ENCODE peak calls at places on chromosome 5, in six cellular contexts. Y is HepG2, A is GM12865, X is astrocyte, P is cardiac muscle cell, V is foreskin fibroblast. S is an unnamed sample.

GRCh38 chr5:157671592-157672330 is 428 bp downstream of the C5orf52 start:
- DNase-seq in Y (no peak), A (no peak), X (no peak), P (no peak), V (no peak), S (no peak)

GRCh38 chr5:107916731-107917725 is 246.3 kb upstream of the EFNA5 start:
- DNase-seq in Y (no peak), A (no peak), X (no peak), P (no peak), V (no peak), S (no peak)

GRCh38 chr5:168047669-168048111 is 243.8 kb upstream of the WWC1 start:
- DNase-seq in Y (no peak), A (no peak), X (peak), P (peak), V (no peak), S (no peak)

GRCh38 chr5:177447066-177447610 is 524 bp downstream of the PRR7 start:
- DNase-seq in Y (no peak), A (peak), X (no peak), P (peak), V (no peak), S (no peak)

GRCh38 chr5:89313804-89314588 is 431.0 kb upstream of the MEF2C start:
- DNase-seq in Y (no peak), A (peak), X (peak), P (peak), V (peak), S (peak)

GRCh38 chr5:41509399-41510175 is 814 bp downstream of the PLCXD3 start:
- DNase-seq in Y (no peak), A (no peak), X (no peak), P (peak), V (no peak), S (no peak)

GRCh38 chr5:169142264-169142970 is 158.5 kb downstream of the SLIT3 start:
- DNase-seq in Y (no peak), A (no peak), X (peak), P (no peak), V (no peak), S (no peak)

GRCh38 chr5:113274836-113275414 is 159.9 kb downstream of the TSSK1B start:
- DNase-seq in Y (no peak), A (no peak), X (no peak), P (peak), V (no peak), S (no peak)

GRCh38 chr5:113057437-113058052 is 80.9 kb downstream of the DCP2 start:
- DNase-seq in Y (no peak), A (no peak), X (no peak), P (no peak), V (no peak), S (no peak)

GRCh38 chr5:82072138-82072537 is 100.3 kb downstream of the ATG10 start:
- DNase-seq in Y (no peak), A (no peak), X (no peak), P (no peak), V (no peak), S (no peak)

GRCh38 chr5:95591490-95591901 is 28.4 kb upstream of the GPR150 start:
- DNase-seq in Y (peak), A (peak), X (peak), P (no peak), V (peak), S (peak)

GRCh38 chr5:139495644-139496435 is 13.3 kb upstream of the STING1 start:
- DNase-seq in Y (no peak), A (no peak), X (peak), P (no peak), V (peak), S (peak)

GRCh38 chr5:1134478-1134877 is 22.6 kb upstream of the SLC12A7 start:
- DNase-seq in Y (peak), A (peak), X (no peak), P (no peak), V (no peak), S (no peak)
- TF ChIP-seq CTCF in Y (peak), A (peak), X (no peak), P (no peak), V (no peak), S (no peak)

DNA sequence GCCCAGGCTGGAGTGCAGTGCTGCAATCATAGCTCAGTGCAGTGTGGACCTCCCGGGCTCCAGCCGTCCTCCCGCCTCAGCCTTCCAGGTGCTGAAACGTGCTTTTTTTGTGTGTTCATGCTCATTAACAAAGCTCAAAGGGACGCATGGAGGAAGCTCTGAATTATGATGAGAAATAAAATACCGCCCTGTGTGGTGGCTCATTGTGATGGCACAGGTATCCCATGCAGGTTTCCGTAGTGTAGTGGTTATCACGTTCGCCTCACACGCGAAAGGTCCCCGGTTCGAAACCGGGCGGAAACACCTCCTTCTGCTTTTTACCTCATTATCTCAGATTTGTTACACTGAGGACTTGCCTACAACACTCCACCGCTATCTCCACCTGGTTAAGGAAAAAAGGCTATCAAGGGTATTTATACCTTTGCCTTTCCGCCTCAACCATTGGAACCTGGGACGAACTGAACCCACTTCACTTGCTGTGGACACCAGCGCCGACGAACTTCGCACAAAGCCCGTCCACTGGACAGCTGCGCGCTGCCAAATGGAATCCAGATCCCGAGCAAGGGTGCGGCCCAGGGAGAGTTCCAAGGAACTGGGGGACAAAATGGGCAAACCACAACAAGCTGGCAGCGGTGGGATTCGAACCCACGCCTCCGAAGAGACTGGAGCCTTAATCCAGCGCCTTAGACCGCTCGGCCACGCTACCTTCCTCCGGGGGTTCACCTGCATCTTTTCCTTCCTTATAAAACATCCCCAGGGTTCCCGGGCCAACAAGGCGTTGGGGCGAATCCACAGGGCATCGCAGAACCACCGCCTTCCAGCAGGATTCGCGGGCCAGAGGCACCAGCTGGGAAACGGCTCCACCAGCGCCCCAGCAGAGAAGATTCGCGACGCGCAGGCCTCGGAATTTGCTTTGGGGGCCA is 26.3 kb downstream of the OR2V2 start:
- DNase-seq in Y (peak), A (peak), X (peak), P (no peak), V (no peak), S (peak)
- TF ChIP-seq CTCF in Y (no peak), A (no peak), X (no peak), P (no peak), V (no peak), S (no peak)

GRCh38 chr5:146043722-146044121 is 61.7 kb downstream of the PLAC8L1 start:
- DNase-seq in Y (no peak), A (no peak), X (no peak), P (no peak), V (no peak), S (no peak)

GRCh38 chr5:146039420-146039819 is 66.0 kb downstream of the PLAC8L1 start:
- DNase-seq in Y (no peak), A (no peak), X (no peak), P (no peak), V (no peak), S (no peak)

GRCh38 chr5:146040559-146040958 is 64.8 kb downstream of the PLAC8L1 start:
- DNase-seq in Y (no peak), A (no peak), X (no peak), P (peak), V (no peak), S (no peak)

GRCh38 chr5:146042628-146043279 is 62.6 kb downstream of the PLAC8L1 start:
- DNase-seq in Y (no peak), A (no peak), X (peak), P (no peak), V (no peak), S (peak)

GRCh38 chr5:146041180-146041789 is 64.1 kb downstream of the PLAC8L1 start:
- DNase-seq in Y (no peak), A (no peak), X (no peak), P (no peak), V (no peak), S (no peak)
- TF ChIP-seq CTCF in Y (peak), A (peak), X (peak), P (peak), V (peak), S (peak)

GRCh38 chr5:14258840-14259239 is 115.7 kb downstream of the TRIO start:
- DNase-seq in Y (no peak), A (peak), X (no peak), P (no peak), V (no peak), S (no peak)
- TF ChIP-seq CTCF in Y (no peak), A (no peak), X (no peak), P (peak), V (no peak), S (no peak)

DNA sequence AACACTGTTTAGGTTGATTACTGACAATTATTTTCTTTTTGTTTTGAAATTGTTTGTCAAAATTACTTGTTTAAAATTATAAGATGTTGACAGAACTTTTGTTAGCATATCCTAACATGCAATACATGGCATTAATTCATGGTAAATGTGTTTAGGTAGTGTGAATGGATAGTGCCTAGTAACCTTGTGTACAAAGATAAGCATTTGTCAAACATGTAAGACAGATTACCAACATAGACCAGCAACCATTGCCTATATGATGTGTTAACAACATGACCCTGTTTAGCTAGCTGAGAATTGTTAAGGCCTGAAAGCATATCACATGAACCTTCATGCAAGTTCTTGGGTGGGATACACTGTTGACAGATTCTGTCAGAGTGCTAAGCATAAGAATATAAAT is 13.4 kb downstream of the MAN2A1 start:
- DNase-seq in Y (no peak), A (no peak), X (no peak), P (no peak), V (no peak), S (no peak)
- TF ChIP-seq CTCF in Y (no peak), A (no peak), X (no peak), P (no peak), V (no peak), S (no peak)

DNA sequence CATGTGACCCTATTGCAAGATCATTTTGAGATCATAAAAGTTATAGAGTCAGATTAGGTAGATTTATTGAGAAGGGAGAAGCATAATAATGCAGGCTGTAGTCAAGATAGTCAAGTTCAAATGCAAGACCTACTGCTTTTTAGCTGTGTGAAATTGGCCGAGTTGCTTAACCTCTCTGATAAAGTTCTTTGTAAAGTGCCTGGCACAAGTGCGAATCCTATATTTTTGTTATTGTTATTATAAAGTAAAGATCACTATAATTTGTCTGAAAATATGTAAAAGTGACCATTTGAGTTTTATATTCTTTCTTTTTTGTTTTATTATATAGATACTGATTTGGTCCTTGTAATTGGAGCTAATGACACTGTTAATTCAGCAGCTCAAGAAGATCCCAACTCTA is 99.3 kb downstream of the NNT start:
- DNase-seq in Y (no peak), A (no peak), X (no peak), P (no peak), V (no peak), S (no peak)
- TF ChIP-seq CTCF in Y (no peak), A (no peak), X (no peak), P (no peak), V (no peak), S (no peak)